ENCODE peak calls at places on chromosomes 2 and 18, in five cellular contexts. O is progenitor cell of endocrine pancreas, U is choroid plexus epithelial cell, M is PC-3, F is mesothelial cell of epicardium. L is an unnamed sample.

GRCh38 chr2:241846406-241846805 is 12.3 kb downstream of the PDCD1 start:
- DNase-seq in O (no peak), U (no peak), M (no peak), F (no peak), L (no peak)

GRCh38 chr2:150327546-150328495 is 159.6 kb downstream of the RND3 start:
- DNase-seq in O (no peak), U (no peak), M (no peak), F (no peak), L (no peak)

GRCh38 chr2:10305715-10306114 is 3.0 kb downstream of the HPCAL1 start:
- DNase-seq in O (no peak), U (no peak), M (peak; percentile 52), F (no peak), L (no peak)

GRCh38 chr2:19845323-19845920 is 56.4 kb downstream of the TTC32 start:
- DNase-seq in O (no peak), U (no peak), M (no peak), F (no peak), L (no peak)

GRCh38 chr2:18117592-18117991 is 239.1 kb downstream of the KCNS3 start:
- DNase-seq in O (no peak), U (peak; percentile 82), M (peak; percentile 56), F (no peak), L (peak; percentile 36)

GRCh38 chr2:10389596-10389995 is 58.5 kb downstream of the ODC1 start:
- DNase-seq in O (no peak), U (no peak), M (peak; percentile 51), F (no peak), L (no peak)

GRCh38 chr2:121330921-121331320 is 45.9 kb upstream of the TFCP2L1 start:
- DNase-seq in O (no peak), U (no peak), M (no peak), F (no peak), L (no peak)

GRCh38 chr2:7083580-7084509 is 166.6 kb downstream of the RNF144A start:
- DNase-seq in O (no peak), U (peak; percentile 72), M (peak; percentile 77), F (no peak), L (peak; percentile 60)

GRCh38 chr2:163657257-163657656 is 78.6 kb downstream of the FIGN start:
- DNase-seq in O (no peak), U (peak; percentile 77), M (no peak), F (no peak), L (peak; percentile 73)

GRCh38 chr2:136119717-136120675 is 2.0 kb upstream of the CXCR4 start:
- DNase-seq in O (no peak), U (no peak), M (no peak), F (no peak), L (no peak)

GRCh38 chr2:233464531-233465240 is 101.9 kb downstream of the USP40 start:
- DNase-seq in O (no peak), U (no peak), M (no peak), F (no peak), L (no peak)

GRCh38 chr18:3604626-3605408 is 154.8 kb downstream of the TGIF1 start:
- DNase-seq in O (no peak), U (peak; percentile 94), M (peak; percentile 94), F (no peak), L (peak; percentile 99)

GRCh38 chr2:10404324-10405143 is 43.6 kb downstream of the ODC1 start:
- DNase-seq in O (no peak), U (no peak), M (no peak), F (no peak), L (no peak)

GRCh38 chr18:69469444-69469919 is 68.8 kb downstream of the DOK6 start:
- DNase-seq in O (no peak), U (peak; percentile 5), M (peak; percentile 78), F (no peak), L (no peak)

GRCh38 chr2:171056307-171056706 is 104.4 kb downstream of the TLK1 start:
- DNase-seq in O (no peak), U (peak; percentile 76), M (no peak), F (no peak), L (peak; percentile 40)

GRCh38 chr18:46718501-46719341 is 38.1 kb downstream of the ST8SIA5 start:
- DNase-seq in O (no peak), U (peak; percentile 5), M (peak; percentile 74), F (no peak), L (peak; percentile 32)

GRCh38 chr2:207470700-207471070 is 59.1 kb upstream of the CREB1 start:
- DNase-seq in O (no peak), U (no peak), M (no peak), F (no peak), L (no peak)

GRCh38 chr18:34659579-34660517 is 50.2 kb upstream of the DTNA start:
- DNase-seq in O (peak; percentile 26), U (peak; percentile 99), M (peak; percentile 79), F (no peak), L (peak; percentile 98)

GRCh38 chr2:126700073-126700581 is 44.2 kb downstream of the GYPC start:
- DNase-seq in O (no peak), U (peak; percentile 68), M (no peak), F (no peak), L (peak; percentile 57)

GRCh38 chr2:99772766-99773331 is 283.0 kb upstream of the REV1 start:
- DNase-seq in O (no peak), U (no peak), M (no peak), F (no peak), L (no peak)

GRCh38 chr2:150156940-150157339 is 330.5 kb downstream of the RND3 start:
- DNase-seq in O (no peak), U (no peak), M (no peak), F (no peak), L (no peak)

GRCh38 chr2:7020059-7020458 is 102.8 kb downstream of the RNF144A start:
- DNase-seq in O (no peak), U (no peak), M (no peak), F (no peak), L (no peak)

GRCh38 chr2:198615972-198616371 is 811.6 kb downstream of the PLCL1 start:
- DNase-seq in O (no peak), U (peak; percentile 6), M (no peak), F (no peak), L (peak; percentile 0)

GRCh38 chr2:237257471-237257951 is 156.5 kb downstream of the COL6A3 start:
- DNase-seq in O (no peak), U (peak; percentile 50), M (no peak), F (no peak), L (peak; percentile 75)

GRCh38 chr2:128086244-128086643 is 4.8 kb upstream of the UGGT1 start:
- DNase-seq in O (no peak), U (no peak), M (no peak), F (no peak), L (no peak)

GRCh38 chr2:47535991-47536390 is 133.0 kb downstream of the MSH2 start:
- DNase-seq in O (no peak), U (peak; percentile 53), M (peak; percentile 63), F (no peak), L (no peak)

GRCh38 chr18:35514752-35515459 is 17.1 kb upstream of the INO80C start:
- DNase-seq in O (no peak), U (peak; percentile 59), M (no peak), F (no peak), L (no peak)

GRCh38 chr2:237478969-237479368 is 8.1 kb upstream of the MLPH start:
- DNase-seq in O (no peak), U (no peak), M (no peak), F (no peak), L (no peak)

GRCh38 chr2:104755026-104755856 is 98.7 kb upstream of the POU3F3 start:
- DNase-seq in O (no peak), U (no peak), M (no peak), F (no peak), L (no peak)

GRCh38 chr2:225282858-225283693 is 116.4 kb upstream of the NYAP2 start:
- DNase-seq in O (no peak), U (peak; percentile 66), M (peak; percentile 75), F (no peak), L (peak; percentile 16)

GRCh38 chr18:35672897-35673296 is 91.4 kb downstream of the GALNT1 start:
- DNase-seq in O (no peak), U (peak; percentile 68), M (peak; percentile 90), F (no peak), L (peak; percentile 13)

GRCh38 chr2:135607561-135607960 is 76.3 kb downstream of the R3HDM1 start:
- DNase-seq in O (no peak), U (peak; percentile 72), M (no peak), F (no peak), L (peak; percentile 81)

DNA sequence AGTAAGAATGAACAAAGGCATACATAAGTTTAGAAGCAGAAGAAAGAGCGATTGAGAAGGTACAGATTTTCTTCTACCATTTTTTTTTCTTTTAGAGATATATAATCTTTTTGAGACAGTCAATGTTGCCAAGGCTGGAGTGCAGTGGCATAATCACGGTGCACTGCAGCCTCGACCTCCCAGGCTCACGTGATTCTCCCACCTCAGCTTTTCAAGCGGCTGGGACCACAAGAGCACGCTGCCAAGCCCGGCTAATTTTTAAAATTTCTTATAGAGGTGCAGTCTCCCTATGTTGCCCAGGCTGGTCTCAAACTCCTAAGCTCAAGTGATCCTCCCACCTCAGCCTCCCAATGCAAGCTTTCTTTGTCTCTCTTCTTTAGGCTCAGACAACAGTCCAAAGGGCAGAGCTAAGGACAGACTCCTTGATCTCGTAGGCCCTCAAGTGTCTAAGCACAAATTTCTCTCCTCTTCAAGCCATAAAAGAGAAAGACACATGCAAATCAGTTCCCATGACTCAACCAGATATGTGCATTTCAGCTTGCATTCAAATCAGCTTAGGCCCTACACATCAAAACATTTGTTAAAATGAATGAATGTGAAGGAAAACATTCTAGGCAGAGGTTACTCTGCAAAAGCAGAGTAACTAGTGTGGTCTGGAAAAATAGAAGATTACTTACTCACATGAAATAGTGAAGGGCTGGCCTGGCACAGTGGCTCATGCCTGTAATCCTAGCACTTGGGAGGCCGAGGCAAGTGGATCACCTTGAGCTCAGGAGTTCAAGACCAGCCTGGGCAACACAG is 18.0 kb downstream of the ITSN2 start:
- DNase-seq in O (no peak), U (peak; percentile 38), M (no peak), F (no peak), L (peak; percentile 15)
- TF ChIP-seq CTCF in O (no peak), U (no peak), M (no peak), F (no peak), L (no peak)

DNA sequence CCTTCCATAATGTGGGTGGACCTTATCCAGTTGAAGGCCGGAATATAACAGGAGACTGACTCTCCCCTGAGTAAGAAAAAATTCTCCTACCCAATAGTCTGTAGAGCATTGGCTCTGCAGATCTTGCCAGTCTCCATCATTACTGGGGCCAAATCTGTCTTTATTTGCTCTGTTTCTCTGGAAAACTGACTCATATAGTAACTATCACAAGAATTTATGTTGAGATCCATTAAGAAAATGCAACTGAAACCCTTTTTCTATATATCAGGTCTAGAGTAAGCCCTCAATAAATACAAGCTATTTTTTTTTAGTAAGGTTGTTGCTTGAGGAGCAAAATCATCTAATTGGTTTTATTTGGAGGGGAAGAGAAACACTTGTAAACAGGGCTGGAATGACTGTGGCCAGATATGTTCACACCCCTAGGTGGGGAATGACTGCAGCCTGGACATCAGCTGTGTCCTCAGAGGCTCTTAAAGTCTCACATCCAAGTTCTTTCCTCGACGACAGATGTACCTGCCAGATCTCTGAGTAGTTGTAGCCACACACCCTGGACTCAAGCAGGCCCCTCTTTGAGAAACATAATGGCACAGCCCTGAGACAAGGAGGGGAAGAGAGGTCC is 339.7 kb downstream of the TNS1 start:
- DNase-seq in O (no peak), U (peak; percentile 29), M (peak; percentile 43), F (no peak), L (no peak)
- TF ChIP-seq CTCF in O (no peak), U (no peak), M (no peak), F (no peak), L (no peak)

GRCh38 chr2:197615033-197615652 is 60.2 kb downstream of the RFTN2 start:
- DNase-seq in O (no peak), U (no peak), M (peak; percentile 78), F (no peak), L (no peak)
- TF ChIP-seq CTCF in O (no peak), U (no peak), M (peak; percentile 73), F (no peak), L (no peak)

GRCh38 chr2:75424936-75425619 is 135.7 kb downstream of the EVA1A start:
- DNase-seq in O (no peak), U (no peak), M (peak; percentile 54), F (no peak), L (peak; percentile 4)
- TF ChIP-seq CTCF in O (peak; percentile 25), U (no peak), M (peak; percentile 38), F (no peak), L (no peak)